ENCODE peak calls at places on chromosomes 7 and 10, in nine cellular contexts. L, A, G, Y, X, K, O, V and E are unnamed samples.

GRCh38 chr7:118870187-118870586 is 645.7 kb downstream of the ANKRD7 start:
- DNase-seq in O (no peak), V (no peak), L (no peak), X (peak), Y (no peak), A (peak), K (no peak), G (no peak), E (no peak)

GRCh38 chr10:76902949-76903348 is 734.7 kb downstream of the KCNMA1 start:
- DNase-seq in Y (peak), O (no peak), K (no peak), A (peak), G (no peak), L (peak), V (peak), X (peak), E (no peak)

GRCh38 chr7:134438946-134439345 is 20.0 kb downstream of the AKR1B1 start:
- DNase-seq in O (no peak), K (no peak), X (no peak), L (no peak), G (no peak), A (no peak), V (no peak), Y (no peak), E (no peak)

GRCh38 chr10:28631896-28632596 is 45.3 kb upstream of the BAMBI start:
- DNase-seq in A (no peak), K (peak), O (no peak), G (no peak), V (peak), X (no peak), L (no peak), Y (no peak), E (no peak)

GRCh38 chr7:29342761-29343160 is 148.2 kb downstream of the CHN2 start:
- DNase-seq in L (no peak), X (no peak), V (no peak), O (no peak), A (no peak), G (no peak), Y (no peak), K (no peak), E (no peak)

GRCh38 chr10:11551915-11552602 is 59.4 kb downstream of the USP6NL start:
- DNase-seq in G (peak), Y (peak), A (no peak), L (no peak), V (peak), X (no peak), K (peak), O (peak), E (no peak)

GRCh38 chr10:113704637-113705343 is 25.1 kb downstream of the CASP7 start:
- DNase-seq in Y (peak), V (peak), O (no peak), L (no peak), G (peak), A (peak), X (peak), K (peak), E (no peak)

GRCh38 chr7:127588697-127589482 is 679 bp downstream of the ARF5 start:
- DNase-seq in O (peak), L (peak), X (peak), Y (peak), G (peak), A (peak), V (peak), K (peak), E (no peak)

GRCh38 chr7:74573499-74573898 is 84.0 kb upstream of the GTF2I start:
- DNase-seq in A (no peak), K (no peak), G (no peak), Y (no peak), V (no peak), X (no peak), L (no peak), O (no peak), E (no peak)

GRCh38 chr10:29117781-29118180 is 171.1 kb upstream of the LYZL1 start:
- DNase-seq in A (no peak), G (no peak), K (no peak), V (no peak), X (no peak), Y (no peak), O (no peak), L (no peak), E (no peak)

GRCh38 chr10:74917481-74918077 is 91.2 kb downstream of the KAT6B start:
- DNase-seq in X (no peak), A (no peak), Y (peak), L (no peak), V (peak), K (peak), G (no peak), O (no peak), E (no peak)

GRCh38 chr10:103491729-103492364 is 1.7 kb upstream of the NEURL1 start:
- DNase-seq in Y (peak), A (no peak), L (no peak), G (peak), K (peak), X (no peak), O (peak), V (peak), E (peak)

GRCh38 chr10:11424456-11425287 is 186.8 kb downstream of the USP6NL start:
- DNase-seq in L (peak), O (peak), X (peak), V (peak), A (peak), Y (peak), G (peak), K (peak), E (no peak)

GRCh38 chr7:11896663-11897062 is 64.7 kb upstream of the THSD7A start:
- DNase-seq in L (no peak), O (no peak), V (no peak), X (no peak), G (no peak), Y (no peak), K (no peak), A (no peak), E (no peak)

GRCh38 chr10:5499493-5499800 is at the start of gene CALML5:
- DNase-seq in A (no peak), G (no peak), Y (no peak), V (no peak), K (no peak), L (no peak), O (no peak), X (no peak), E (no peak)

GRCh38 chr7:81284576-81284975 is 365.7 kb upstream of the SEMA3C start:
- DNase-seq in K (peak), A (no peak), V (peak), X (no peak), Y (no peak), G (no peak), O (no peak), L (no peak), E (no peak)

GRCh38 chr10:22321156-22321711 is 335 bp downstream of the BMI1 start:
- DNase-seq in X (peak), A (peak), O (no peak), Y (peak), K (peak), G (peak), L (peak), V (peak), E (no peak)

GRCh38 chr10:22335204-22335956 is 9.9 kb upstream of the SPAG6 start:
- DNase-seq in V (peak), L (no peak), K (peak), A (peak), G (peak), O (no peak), X (no peak), Y (peak), E (no peak)

GRCh38 chr7:95155965-95156364 is 168.4 kb downstream of the PON1 start:
- DNase-seq in V (no peak), A (no peak), X (no peak), G (no peak), O (no peak), L (no peak), Y (no peak), K (no peak), E (no peak)

GRCh38 chr7:121219031-121219430 is 109.8 kb upstream of the WNT16 start:
- DNase-seq in K (no peak), Y (no peak), L (no peak), X (no peak), V (peak), O (no peak), G (no peak), A (no peak), E (no peak)

GRCh38 chr10:43206391-43207235 is 60.3 kb downstream of the RASGEF1A start:
- DNase-seq in Y (no peak), L (peak), K (no peak), A (no peak), O (no peak), V (no peak), G (no peak), X (peak), E (peak)

GRCh38 chr7:104960741-104961479 is 53.1 kb upstream of the KMT2E start:
- DNase-seq in X (no peak), A (no peak), G (no peak), O (no peak), Y (no peak), K (no peak), V (peak), L (no peak), E (no peak)

GRCh38 chr10:5692476-5693358 is 8.1 kb downstream of the TASOR2 start:
- DNase-seq in G (peak), A (peak), X (peak), L (peak), K (peak), O (no peak), V (peak), Y (peak), E (no peak)

GRCh38 chr10:122126763-122127659 is 138.0 kb downstream of the TACC2 start:
- DNase-seq in V (peak), Y (peak), L (no peak), O (peak), A (peak), K (peak), X (no peak), G (peak), E (no peak)

GRCh38 chr7:2807846-2808772 is 36.0 kb downstream of the GNA12 start:
- DNase-seq in X (no peak), L (no peak), A (no peak), V (peak), G (no peak), K (peak), O (no peak), Y (no peak), E (no peak)

GRCh38 chr7:94656925-94657731 is 1.2 kb upstream of the SGCE start:
- DNase-seq in O (no peak), Y (peak), V (peak), L (no peak), G (peak), K (peak), A (peak), X (peak), E (no peak)

GRCh38 chr7:151682831-151683614 is 163.3 kb upstream of the RHEB start:
- DNase-seq in X (no peak), A (no peak), G (no peak), Y (no peak), K (no peak), L (no peak), O (no peak), V (no peak), E (no peak)

GRCh38 chr7:41758321-41758720 is 55.4 kb upstream of the INHBA start:
- DNase-seq in L (no peak), G (no peak), X (no peak), V (no peak), Y (no peak), K (no peak), A (no peak), O (no peak), E (no peak)

GRCh38 chr7:128386415-128386925 is 23.3 kb downstream of the IMPDH1 start:
- DNase-seq in X (no peak), V (no peak), O (no peak), K (no peak), L (no peak), G (no peak), Y (no peak), A (no peak), E (no peak)

GRCh38 chr7:30734497-30734896 is 17.4 kb upstream of the INMT start:
- DNase-seq in Y (no peak), A (no peak), L (no peak), G (no peak), K (no peak), O (no peak), X (no peak), V (no peak), E (no peak)

GRCh38 chr10:69634759-69635425 is 4.8 kb downstream of the FAM241B start:
- DNase-seq in O (no peak), K (no peak), Y (no peak), G (no peak), V (no peak), L (no peak), X (no peak), A (no peak), E (no peak)

GRCh38 chr10:29120216-29120615 is 168.7 kb upstream of the LYZL1 start:
- DNase-seq in O (peak), Y (peak), A (no peak), X (no peak), G (peak), L (no peak), K (peak), V (peak), E (no peak)

GRCh38 chr10:131804551-131805295 is 96.1 kb upstream of the PPP2R2D start:
- DNase-seq in Y (no peak), A (no peak), X (no peak), G (no peak), L (no peak), O (no peak), K (no peak), V (no peak), E (no peak)

GRCh38 chr7:5374464-5374863 is 49.2 kb downstream of the TNRC18 start:
- DNase-seq in L (no peak), Y (no peak), K (no peak), X (no peak), A (no peak), G (no peak), V (no peak), O (no peak), E (no peak)

GRCh38 chr10:106795619-106796018 is 368.9 kb downstream of the SORCS1 start:
- DNase-seq in A (peak), Y (peak), O (no peak), X (peak), G (peak), V (peak), L (peak), K (no peak), E (no peak)

GRCh38 chr10:110006358-110007170 is 1.2 kb upstream of the ADD3 start:
- DNase-seq in X (peak), A (peak), G (peak), Y (peak), V (peak), K (peak), L (peak), O (no peak), E (no peak)

GRCh38 chr7:91436655-91437054 is 172.4 kb downstream of the FZD1 start:
- DNase-seq in A (no peak), X (no peak), O (no peak), K (no peak), L (no peak), V (no peak), Y (no peak), G (no peak), E (no peak)

GRCh38 chr7:47204709-47205108 is 377.2 kb downstream of the TNS3 start:
- DNase-seq in A (no peak), Y (no peak), V (no peak), G (no peak), K (no peak), X (no peak), L (no peak), O (no peak), E (no peak)
- TF ChIP-seq CTCF in A (no peak), Y (no peak), V (no peak), G (no peak), K (no peak), X (no peak), L (no peak), O (no peak), E (no peak)

GRCh38 chr10:124644281-124644680 is 99.9 kb downstream of the FAM53B start:
- DNase-seq in A (no peak), L (no peak), K (no peak), O (no peak), Y (no peak), G (no peak), X (no peak), V (no peak), E (no peak)

GRCh38 chr10:124641282-124642075 is 102.7 kb downstream of the FAM53B start:
- DNase-seq in K (peak), Y (peak), L (peak), G (peak), V (peak), A (no peak), X (no peak), O (no peak), E (no peak)

GRCh38 chr10:124640538-124641231 is 103.5 kb downstream of the FAM53B start:
- DNase-seq in K (no peak), Y (no peak), L (no peak), A (no peak), X (no peak), V (no peak), O (no peak), G (no peak), E (no peak)

GRCh38 chr10:124643281-124644009 is 100.7 kb downstream of the FAM53B start:
- DNase-seq in O (no peak), G (no peak), Y (no peak), X (no peak), K (no peak), A (no peak), V (no peak), L (no peak), E (no peak)

DNA sequence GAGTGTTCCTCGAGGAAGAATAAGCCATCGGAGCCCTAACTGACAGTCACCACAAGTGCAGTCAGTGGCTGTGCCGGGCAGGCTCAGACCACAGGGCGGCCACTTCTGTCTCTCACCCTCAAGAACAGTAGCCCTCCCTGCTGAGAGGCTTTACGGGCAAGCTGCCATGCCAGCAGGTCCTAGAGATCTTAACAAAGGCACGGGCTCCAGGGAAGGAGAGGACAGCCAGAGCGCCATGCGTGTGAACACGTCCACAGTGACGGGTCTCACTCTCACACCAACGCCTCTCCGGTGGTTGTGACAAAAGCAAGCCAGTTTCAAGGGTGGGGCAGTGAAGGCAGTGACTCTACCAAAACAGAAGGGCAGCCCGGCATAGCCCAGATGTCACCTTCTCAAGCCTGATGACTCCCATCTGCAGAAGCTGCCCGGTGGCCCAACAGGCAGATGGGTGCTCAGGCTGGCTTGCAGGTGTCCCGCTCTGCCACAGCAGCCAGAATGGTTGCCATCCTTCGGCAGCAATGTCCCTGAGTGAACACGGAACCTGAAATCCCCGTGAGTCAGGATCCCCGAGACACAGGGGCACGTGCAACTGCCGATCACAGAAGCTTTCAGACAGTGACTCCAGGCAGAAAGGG is 102.0 kb downstream of the FAM53B start:
- DNase-seq in L (peak), X (no peak), O (no peak), G (no peak), A (no peak), V (no peak), Y (no peak), K (no peak), E (no peak)
- TF ChIP-seq CTCF in L (peak), X (no peak), O (no peak), G (no peak), A (no peak), V (no peak), Y (no peak), K (no peak), E (no peak)

DNA sequence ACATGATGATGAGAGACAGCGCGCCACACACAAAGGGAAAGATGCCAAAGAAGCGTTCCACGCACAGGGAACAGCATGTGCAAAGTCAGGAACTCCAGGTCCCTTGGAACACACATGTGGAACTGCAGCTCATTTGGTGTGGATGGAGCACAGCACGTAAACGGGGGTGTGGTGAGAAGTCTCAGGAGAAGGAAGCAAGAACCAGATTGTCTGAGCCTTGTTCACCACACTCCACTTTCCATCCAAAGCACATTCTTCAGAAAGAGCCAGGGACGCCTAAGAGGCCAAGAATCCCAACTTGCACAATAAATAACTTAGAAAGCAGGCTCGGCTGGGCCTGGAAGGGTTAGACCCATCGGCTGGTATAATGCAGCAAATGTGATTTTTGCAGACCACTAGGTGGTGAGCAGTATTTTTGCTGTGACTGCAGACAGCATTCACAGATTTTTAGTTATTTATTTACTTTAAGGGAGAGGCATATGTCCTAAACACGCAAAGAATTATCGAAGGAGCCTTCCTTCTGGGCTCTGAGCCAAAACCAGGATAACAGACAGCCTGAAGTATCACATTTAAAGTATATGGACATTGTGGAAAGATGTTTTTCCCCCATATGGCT is 27.9 kb upstream of the ASCC1 start:
- DNase-seq in G (peak), L (peak), X (no peak), K (peak), A (no peak), Y (peak), O (peak), V (peak), E (peak)
- TF ChIP-seq CTCF in G (no peak), L (peak), X (no peak), K (peak), A (peak), Y (peak), O (peak), V (peak), E (peak)

DNA sequence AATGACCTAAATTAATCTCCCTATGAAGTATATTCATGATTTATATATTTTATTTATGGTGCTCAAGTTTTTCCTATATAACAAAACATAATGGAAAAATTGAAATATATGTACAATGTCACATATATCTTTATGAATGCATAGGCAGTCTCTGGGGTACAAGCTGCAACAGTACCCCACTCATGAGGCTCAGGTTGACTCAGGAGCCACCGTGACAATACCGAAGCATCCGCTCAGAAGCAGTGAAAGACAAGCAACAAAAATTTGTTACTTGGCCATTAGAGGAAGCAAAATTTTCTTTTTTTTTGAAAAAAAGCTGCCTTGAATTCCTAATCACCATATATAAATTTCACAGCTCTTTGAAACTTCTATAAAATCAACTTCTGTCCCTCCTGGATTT is 2.9 kb downstream of the NAMPT start:
- DNase-seq in O (no peak), X (no peak), K (no peak), Y (no peak), A (no peak), G (no peak), L (no peak), V (no peak), E (no peak)
- TF ChIP-seq CTCF in O (no peak), X (no peak), K (no peak), Y (no peak), A (no peak), G (no peak), L (no peak), V (no peak), E (no peak)

GRCh38 chr7:101817031-101817929 is at the start of gene CUX1:
- DNase-seq in Y (peak), A (peak), O (no peak), K (no peak), X (peak), L (no peak), V (no peak), G (no peak), E (no peak)

GRCh38 chr7:101816499-101817030 is 861 bp upstream of the CUX1 start:
- DNase-seq in A (peak), G (peak), O (no peak), L (peak), X (peak), K (peak), Y (peak), V (peak), E (no peak)

GRCh38 chr7:101814996-101815825 is 2.2 kb upstream of the CUX1 start:
- DNase-seq in X (peak), A (peak), Y (peak), L (peak), G (peak), K (peak), V (no peak), O (no peak), E (no peak)

GRCh38 chr7:101814081-101814995 is 3.1 kb upstream of the CUX1 start:
- DNase-seq in A (peak), O (no peak), X (peak), K (peak), L (peak), Y (peak), G (peak), V (peak), E (no peak)

GRCh38 chr7:101815826-101816488 is 1.5 kb upstream of the CUX1 start:
- DNase-seq in G (peak), O (peak), V (peak), Y (peak), L (peak), A (peak), K (peak), X (peak), E (no peak)
- TF ChIP-seq CTCF in G (no peak), O (no peak), V (no peak), Y (no peak), L (peak), A (no peak), K (no peak), X (no peak), E (no peak)

GRCh38 chr7:45595809-45596664 is 21.9 kb downstream of the ADCY1 start:
- DNase-seq in O (no peak), X (no peak), G (no peak), V (no peak), A (no peak), L (no peak), K (no peak), Y (no peak), E (no peak)
- TF ChIP-seq CTCF in O (no peak), X (no peak), G (no peak), V (no peak), A (no peak), L (no peak), K (no peak), Y (no peak), E (no peak)